ENCODE peak calls at places on chromosomes 7 and 10, in four cellular contexts. O is substantia nigra, G is thyroid gland, I is ovary. X is an unnamed sample.

GRCh38 chr10:122348512-122348911 is 26.0 kb upstream of the PLEKHA1 start:
- DNase-seq in O (no peak), G (peak; percentile 55), I (no peak), X (no peak)

GRCh38 chr7:123637203-123637602 is 18.5 kb upstream of the LMOD2 start:
- DNase-seq in O (no peak), G (no peak), I (no peak), X (no peak)

GRCh38 chr10:97708976-97709745 is 4.4 kb upstream of the MARVELD1 start:
- DNase-seq in O (peak; percentile 66), G (peak; percentile 69), I (peak; percentile 88), X (peak; percentile 66)

GRCh38 chr10:116184448-116184794 is 88.6 kb downstream of the GFRA1 start:
- DNase-seq in O (no peak), G (no peak), I (no peak), X (no peak)

GRCh38 chr7:39613577-39613976 is 9.8 kb upstream of the RALA start:
- DNase-seq in O (no peak), G (no peak), I (no peak), X (no peak)

GRCh38 chr10:63481815-63482421 is 16.1 kb upstream of the JMJD1C start:
- DNase-seq in O (no peak), G (no peak), I (no peak), X (no peak)

GRCh38 chr10:8086315-8086714 is 31.8 kb downstream of the GATA3 start:
- DNase-seq in O (no peak), G (no peak), I (no peak), X (no peak)

GRCh38 chr7:80942261-80943041 is 23.6 kb upstream of the SEMA3C start:
- DNase-seq in O (no peak), G (peak; percentile 11), I (peak; percentile 42), X (no peak)

GRCh38 chr7:150362989-150363769 is 5.4 kb upstream of the REPIN1 start:
- DNase-seq in O (no peak), G (no peak), I (no peak), X (no peak)

GRCh38 chr10:112383325-112383724 is 9.4 kb downstream of the ACSL5 start:
- DNase-seq in O (no peak), G (no peak), I (peak; percentile 52), X (no peak)

GRCh38 chr10:22367471-22367870 is 22.2 kb downstream of the SPAG6 start:
- DNase-seq in O (no peak), G (no peak), I (no peak), X (no peak)

GRCh38 chr7:157474685-157475084 is 137.9 kb downstream of the DNAJB6 start:
- DNase-seq in O (no peak), G (no peak), I (peak; percentile 15), X (no peak)

GRCh38 chr7:155453296-155454182 is 4.4 kb upstream of the EN2 start:
- DNase-seq in O (no peak), G (no peak), I (no peak), X (no peak)

GRCh38 chr7:158053516-158053915 is 534.1 kb downstream of the PTPRN2 start:
- DNase-seq in O (no peak), G (no peak), I (no peak), X (no peak)

GRCh38 chr10:63504145-63504881 is 16.9 kb upstream of the REEP3 start:
- DNase-seq in O (no peak), G (no peak), I (no peak), X (no peak)

GRCh38 chr10:21726601-21727295 is 192.7 kb downstream of the MLLT10 start:
- DNase-seq in O (no peak), G (no peak), I (no peak), X (no peak)

GRCh38 chr7:80918909-80919721 is at the start of gene SEMA3C:
- DNase-seq in O (peak; percentile 88), G (peak; percentile 89), I (peak; percentile 96), X (peak; percentile 91)

GRCh38 chr7:90176195-90176594 is 21.9 kb downstream of the STEAP1 start:
- DNase-seq in O (no peak), G (no peak), I (no peak), X (no peak)

GRCh38 chr10:101216207-101216607 is 13.1 kb downstream of the LBX1 start:
- DNase-seq in O (no peak), G (no peak), I (no peak), X (no peak)

GRCh38 chr10:117441812-117442443 is 66.7 kb upstream of the PDZD8 start:
- DNase-seq in O (no peak), G (no peak), I (no peak), X (peak; percentile 30)

GRCh38 chr10:119301397-119301796 is 94.0 kb downstream of the GRK5 start:
- DNase-seq in O (no peak), G (no peak), I (no peak), X (no peak)

GRCh38 chr7:142482899-142483658 is 225.2 kb upstream of the PRSS58 start:
- DNase-seq in O (peak; percentile 77), G (peak; percentile 35), I (no peak), X (no peak)

GRCh38 chr7:130982160-130982638 is 248.2 kb upstream of the KLF14 start:
- DNase-seq in O (no peak), G (no peak), I (no peak), X (no peak)

GRCh38 chr7:106679153-106679931 is 18.4 kb upstream of the CCDC71L start:
- DNase-seq in O (no peak), G (no peak), I (no peak), X (no peak)

GRCh38 chr7:47428052-47428779 is 153.7 kb downstream of the TNS3 start:
- DNase-seq in O (no peak), G (no peak), I (no peak), X (no peak)

GRCh38 chr10:129548534-129549130 is 81.6 kb downstream of the MGMT start:
- DNase-seq in O (no peak), G (no peak), I (no peak), X (no peak)

GRCh38 chr10:16809074-16809718 is 8.0 kb downstream of the RSU1 start:
- DNase-seq in O (peak; percentile 31), G (no peak), I (no peak), X (no peak)

GRCh38 chr7:141073173-141073640 is 657 bp upstream of the TMEM178B start:
- DNase-seq in O (peak; percentile 37), G (peak; percentile 72), I (peak; percentile 47), X (no peak)

GRCh38 chr10:11450427-11450826 is 161.0 kb downstream of the USP6NL start:
- DNase-seq in O (no peak), G (no peak), I (no peak), X (no peak)

GRCh38 chr10:68202965-68203358 is 29.0 kb downstream of the ATOH7 start:
- DNase-seq in O (no peak), G (no peak), I (no peak), X (no peak)

X was measured in putamen.